ENCODE peak calls at places on chromosomes 5 and 9, in six cellular contexts. X is mammary epithelial cell, P is GM23338, W is AG04450, G is WERI-Rb-1, E is fibroblast of lung. I is an unnamed sample.

GRCh38 chr5:135028791-135029467 is 5.1 kb downstream of the PITX1 start:
- DNase-seq in X (no peak), G (no peak), E (no peak), P (peak), W (no peak), I (peak)

GRCh38 chr9:136373300-136374182 is at the start of gene CARD9:
- DNase-seq in G (peak), P (no peak), E (no peak), X (no peak), W (no peak), I (no peak)

GRCh38 chr5:132498152-132498551 is 7.6 kb upstream of the IRF1 start:
- DNase-seq in E (no peak), W (no peak), G (no peak), P (no peak), X (peak), I (no peak)

GRCh38 chr5:81397169-81397568 is 3.2 kb upstream of the ACOT12 start:
- DNase-seq in W (no peak), E (peak), P (no peak), G (no peak), X (no peak), I (no peak)

GRCh38 chr9:96495341-96495740 is 45.4 kb downstream of the HABP4 start:
- DNase-seq in P (no peak), G (no peak), W (peak), X (peak), E (peak), I (no peak)

GRCh38 chr5:64678400-64678799 is 11.9 kb upstream of the SHISAL2B start:
- DNase-seq in E (no peak), W (no peak), X (peak), G (no peak), P (no peak), I (no peak)

GRCh38 chr9:121556580-121556979 is 56.9 kb upstream of the GGTA1 start:
- DNase-seq in G (no peak), E (peak), W (peak), X (peak), P (no peak), I (no peak)

GRCh38 chr9:115134941-115135340 is 17.0 kb upstream of the TNC start:
- DNase-seq in G (no peak), E (peak), W (no peak), P (no peak), X (no peak), I (no peak)

GRCh38 chr5:14580037-14581034 is 1.3 kb upstream of the OTULINL start:
- DNase-seq in P (no peak), X (no peak), E (peak), W (no peak), G (no peak), I (no peak)

GRCh38 chr9:121774715-121775613 is 123.5 kb downstream of the DAB2IP start:
- DNase-seq in G (no peak), X (no peak), E (no peak), P (no peak), W (no peak), I (no peak)

GRCh38 chr9:88219601-88220000 is 81.3 kb upstream of the SPATA31C2 start:
- DNase-seq in X (no peak), P (no peak), G (no peak), W (no peak), E (no peak), I (no peak)

GRCh38 chr9:88220652-88221051 is 82.4 kb upstream of the SPATA31C2 start:
- DNase-seq in W (no peak), P (peak), E (no peak), G (no peak), X (no peak), I (peak)

GRCh38 chr9:88216132-88216995 is 78.1 kb upstream of the SPATA31C2 start:
- DNase-seq in G (no peak), W (no peak), X (no peak), P (no peak), E (no peak), I (no peak)

GRCh38 chr9:88218721-88219120 is 80.4 kb upstream of the SPATA31C2 start:
- DNase-seq in G (no peak), W (peak), E (peak), P (no peak), X (no peak), I (no peak)

GRCh38 chr9:88215181-88216131 is 77.2 kb upstream of the SPATA31C2 start:
- DNase-seq in P (no peak), X (no peak), G (no peak), W (no peak), E (no peak), I (no peak)
- H3K4me3 ChIP-seq in P (no peak), X (no peak), G (no peak), W (no peak), E (no peak), I (no peak)

GRCh38 chr9:4927701-4928100 is 57.4 kb upstream of the JAK2 start:
- DNase-seq in W (no peak), G (no peak), P (no peak), E (no peak), X (no peak), I (no peak)
- H3K27ac ChIP-seq in W (no peak), G (no peak), P (no peak), E (no peak), X (no peak), I (no peak)

DNA sequence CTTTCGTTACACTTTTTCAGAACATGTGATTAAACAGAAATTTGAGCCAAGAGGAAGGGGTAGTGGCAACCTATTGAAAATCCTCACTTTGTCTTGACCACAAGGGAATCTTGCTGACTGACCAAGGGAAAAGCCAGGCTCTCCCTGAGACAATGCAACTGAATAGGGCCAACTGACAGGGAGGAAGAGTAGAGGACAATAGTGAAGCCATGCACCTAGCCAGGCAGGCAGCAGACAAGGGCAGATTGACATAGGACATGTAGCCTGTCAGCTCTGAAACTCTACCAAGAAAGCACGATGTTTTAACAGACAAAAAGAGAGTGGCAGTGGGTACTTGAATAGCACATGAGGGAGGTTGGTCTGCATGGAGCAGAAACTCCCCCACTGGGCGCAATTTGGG is 8.5 kb upstream of the TGFBR1 start:
- DNase-seq in E (no peak), W (no peak), G (no peak), P (no peak), X (no peak), I (no peak)
- H3K4me3 ChIP-seq in E (no peak), W (no peak), G (no peak), P (no peak), X (no peak), I (no peak)

GRCh38 chr5:34061993-34062392 is 19.0 kb upstream of the C1QTNF3 start:
- DNase-seq in X (no peak), W (no peak), G (no peak), E (no peak), P (no peak), I (no peak)

GRCh38 chr5:34059997-34060396 is 17.0 kb upstream of the C1QTNF3 start:
- DNase-seq in G (no peak), E (no peak), X (peak), W (no peak), P (no peak), I (no peak)

GRCh38 chr5:34062419-34062818 is 19.4 kb upstream of the C1QTNF3 start:
- DNase-seq in X (peak), W (no peak), G (no peak), E (no peak), P (no peak), I (no peak)

GRCh38 chr5:34064656-34065055 is 21.6 kb upstream of the C1QTNF3 start:
- DNase-seq in E (no peak), P (no peak), G (no peak), X (no peak), W (no peak), I (no peak)
- H3K27ac ChIP-seq in E (no peak), P (no peak), G (no peak), X (no peak), W (no peak), I (no peak)

DNA sequence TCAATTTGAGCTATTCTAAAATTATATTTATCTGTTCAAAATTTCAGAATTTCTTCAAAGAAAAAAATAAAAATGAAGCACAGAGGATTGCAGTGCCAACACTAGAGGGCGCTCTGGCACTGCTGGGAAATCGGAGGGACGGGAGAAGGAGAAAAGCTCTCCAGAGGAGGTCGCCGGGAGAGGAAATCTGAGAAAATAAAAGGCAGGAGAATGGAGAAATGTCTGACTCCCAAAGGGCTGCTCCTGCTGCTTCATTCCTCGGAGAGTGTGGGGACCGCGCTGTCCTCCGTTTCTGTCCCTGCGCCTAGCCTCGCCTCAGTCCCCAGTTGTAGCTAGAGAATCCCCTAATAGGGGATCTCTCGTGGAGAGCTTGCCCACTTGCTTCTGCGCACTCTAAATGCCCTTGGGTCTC is 40.0 kb upstream of the ARSB start:
- DNase-seq in E (peak), X (peak), G (peak), W (peak), P (peak), I (peak)
- H3K4me3 ChIP-seq in E (peak), X (no peak), G (peak), W (peak), P (peak), I (no peak)

DNA sequence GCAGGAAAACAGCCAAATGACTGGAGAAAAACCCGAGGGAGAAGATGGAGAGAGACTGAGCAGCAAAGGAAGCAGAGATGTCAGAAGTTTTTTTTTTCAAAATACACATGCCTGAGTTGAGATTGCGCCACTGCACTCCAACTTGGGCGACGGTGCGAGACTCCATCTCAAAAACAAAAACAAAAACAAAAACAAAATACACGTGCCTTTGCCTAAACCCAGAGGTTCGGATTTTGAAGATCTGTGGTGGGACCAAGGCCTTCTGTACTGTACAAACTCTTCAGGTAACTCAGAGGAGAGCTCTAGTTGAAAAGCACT is 38.8 kb upstream of the FBXW11 start:
- DNase-seq in G (no peak), X (no peak), P (no peak), E (no peak), W (no peak), I (no peak)
- H3K27ac ChIP-seq in G (no peak), X (no peak), P (no peak), E (no peak), W (no peak), I (no peak)

GRCh38 chr5:177131711-177132503 is 1.7 kb upstream of the NSD1 start:
- DNase-seq in X (no peak), G (no peak), P (peak), E (no peak), W (no peak), I (peak)

GRCh38 chr5:177131352-177131710 is 2.2 kb upstream of the NSD1 start:
- DNase-seq in X (no peak), W (no peak), E (no peak), G (no peak), P (no peak), I (no peak)

GRCh38 chr5:177133119-177133844 is at the start of gene NSD1:
- DNase-seq in P (peak), G (peak), W (no peak), X (peak), E (peak), I (peak)

GRCh38 chr5:177133845-177134652 is 476 bp downstream of the NSD1 start:
- DNase-seq in E (peak), W (no peak), P (peak), G (peak), X (peak), I (peak)

DNA sequence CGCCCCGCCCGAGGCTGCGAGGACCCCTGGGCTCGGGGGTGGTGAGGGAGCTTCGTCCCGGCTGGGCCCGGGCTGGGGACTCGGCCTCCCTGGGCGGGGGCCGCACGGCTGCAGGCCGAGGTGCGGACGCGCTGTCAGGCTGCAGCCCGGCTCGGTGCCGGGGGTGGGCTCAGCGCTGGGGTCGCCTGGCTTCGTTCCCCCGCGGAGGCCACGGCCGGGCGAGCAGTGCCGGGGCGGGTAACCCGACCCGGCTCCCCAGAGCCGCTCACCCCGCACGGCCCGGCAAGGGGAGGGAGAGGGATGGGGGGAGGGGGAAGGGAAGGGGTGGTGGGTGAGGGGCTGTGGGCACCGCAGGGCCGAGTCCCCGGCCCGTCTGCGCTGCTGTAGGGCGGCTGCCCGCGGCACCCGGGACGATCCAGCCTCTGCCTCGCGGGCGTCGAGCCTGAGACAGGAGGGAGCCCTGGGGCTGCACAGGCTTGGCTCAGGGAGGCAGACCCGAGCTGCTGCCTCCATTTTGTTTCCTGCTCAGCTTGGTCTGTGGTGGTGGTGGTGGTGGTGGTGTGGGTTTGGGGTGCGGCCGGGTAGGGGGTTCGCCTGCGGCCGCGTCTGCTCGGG is 962 bp upstream of the NSD1 start:
- DNase-seq in G (no peak), W (no peak), P (peak), E (peak), X (no peak), I (peak)
- H3K4me3 ChIP-seq in G (no peak), W (no peak), P (peak), E (no peak), X (no peak), I (peak)

DNA sequence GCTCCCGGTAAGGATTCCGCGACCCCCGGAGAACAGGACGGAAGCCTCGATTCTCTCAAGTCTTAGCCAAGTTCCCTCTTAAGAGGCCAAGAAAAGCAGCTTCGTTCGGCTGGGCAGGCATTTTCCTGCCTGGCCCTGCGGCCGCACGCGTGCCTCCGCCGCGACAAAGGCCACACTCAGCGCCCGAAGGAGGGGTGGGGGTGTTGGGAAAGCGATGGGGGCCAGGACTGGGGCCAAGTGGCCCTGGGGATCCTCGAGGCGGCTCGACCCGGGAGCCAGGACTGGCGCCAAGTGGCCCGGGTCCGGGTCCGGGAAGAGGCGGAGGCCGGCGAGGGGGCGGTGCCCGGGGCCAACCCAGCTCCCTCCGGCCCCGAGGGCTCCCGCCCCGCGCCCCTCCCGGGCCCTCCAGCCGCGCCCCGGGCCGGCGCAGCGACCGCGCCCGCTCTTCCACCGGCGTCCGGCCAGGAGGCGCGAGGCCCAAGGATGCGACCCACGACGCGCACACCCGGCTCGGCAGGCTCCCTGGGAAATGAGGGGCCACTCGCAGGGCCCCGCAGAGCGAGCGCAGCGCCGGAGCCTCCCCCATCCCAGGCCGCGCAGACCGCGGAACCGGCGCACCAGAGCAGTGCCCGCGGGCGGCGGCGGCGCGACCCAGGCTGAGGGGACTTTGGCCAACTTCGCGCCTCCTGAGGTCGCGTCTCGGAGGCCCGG is 758 bp downstream of the VAV2 start:
- DNase-seq in P (peak), X (peak), G (no peak), W (no peak), E (no peak), I (peak)
- H3K27ac ChIP-seq in P (no peak), X (peak), G (peak), W (peak), E (peak), I (peak)

GRCh38 chr5:116478461-116478860 is 96.2 kb downstream of the SEMA6A start:
- DNase-seq in W (no peak), X (no peak), G (no peak), P (no peak), E (peak), I (peak)

GRCh38 chr5:116475232-116475828 is 99.3 kb downstream of the SEMA6A start:
- DNase-seq in G (no peak), E (no peak), P (no peak), X (no peak), W (no peak), I (no peak)

GRCh38 chr5:116476903-116477537 is 97.6 kb downstream of the SEMA6A start:
- DNase-seq in W (no peak), E (peak), G (no peak), X (no peak), P (no peak), I (no peak)

GRCh38 chr5:116472274-116472673 is 102.3 kb downstream of the SEMA6A start:
- DNase-seq in E (no peak), W (no peak), X (no peak), P (no peak), G (no peak), I (no peak)

DNA sequence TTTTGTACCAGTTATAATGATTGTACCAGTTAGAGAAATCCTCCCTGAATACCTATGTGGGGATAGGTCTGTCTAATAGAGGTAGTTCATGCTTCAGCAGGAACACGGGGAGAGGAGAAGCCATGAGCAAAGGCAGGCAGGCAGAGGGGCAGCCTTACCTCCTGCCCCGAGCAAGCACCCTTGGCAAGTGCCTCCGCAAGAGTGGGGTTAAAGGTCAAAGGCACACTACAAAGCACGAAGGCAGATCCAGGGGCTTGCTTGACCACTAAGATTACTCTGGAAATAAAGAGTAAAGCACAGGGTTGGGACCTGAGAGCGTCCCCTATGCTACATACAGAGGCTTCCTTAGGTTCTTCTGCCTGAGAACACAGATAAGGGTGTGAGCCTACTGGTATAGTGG is 100.9 kb downstream of the SEMA6A start:
- DNase-seq in W (no peak), P (no peak), X (no peak), G (no peak), E (no peak), I (no peak)
- H3K4me3 ChIP-seq in W (no peak), P (no peak), X (no peak), G (no peak), E (no peak), I (no peak)

DNA sequence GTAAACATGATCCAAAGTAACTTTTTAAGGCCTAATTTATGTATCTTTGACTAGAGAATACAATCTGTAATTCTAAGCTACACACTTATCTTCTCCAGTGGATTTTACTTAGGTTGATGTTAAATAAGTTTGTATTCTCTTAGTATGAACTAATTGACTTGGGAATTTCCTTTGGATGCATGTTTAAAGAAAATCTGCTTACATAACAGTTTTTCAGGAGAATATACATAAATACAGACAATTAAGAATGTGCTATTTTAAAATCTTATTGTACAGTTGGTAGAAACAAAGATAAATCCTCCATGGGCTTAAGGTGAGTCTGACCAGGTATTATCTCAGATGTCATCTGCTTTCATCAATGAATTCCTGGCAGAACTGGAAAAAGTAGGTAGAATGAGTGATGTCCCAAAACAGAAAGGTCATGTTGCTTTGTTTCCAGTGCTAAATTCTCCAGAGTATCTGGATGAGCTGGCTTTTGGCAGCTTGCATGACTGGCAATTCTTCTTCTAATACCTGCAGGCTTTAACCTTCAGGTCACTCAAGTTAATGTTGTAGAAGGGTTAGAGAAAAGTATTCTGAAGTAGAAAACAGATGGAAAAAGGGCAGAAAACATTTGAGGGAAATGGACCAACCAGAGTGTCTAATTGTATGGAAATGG is 150.6 kb downstream of the MACIR start:
- DNase-seq in P (no peak), G (no peak), E (no peak), X (no peak), W (no peak), I (no peak)
- H3K27ac ChIP-seq in P (no peak), G (no peak), E (no peak), X (no peak), W (no peak), I (no peak)